ENCODE peak calls at places on chromosomes 7 and 10, in eight cellular contexts. B is lower lobe of right lung; H is CD8-positive, alpha-beta T cell; Y is HepG2; F is heart right ventricle; R is SK-N-SH; T is neural progenitor cell; C is endodermal cell. D is an unnamed sample. For H3K4me1 and H3K9me3, the result is how much of the 10 kb centered on the place peaks cover.

GRCh38 chr7:143296686-143297085 is 8.5 kb downstream of the CASP2 start:
- DNase-seq in B (no peak), H (no peak), Y (no peak), F (no peak), R (no peak), T (no peak), C (no peak), D (no peak)

GRCh38 chr10:14156101-14156500 is 174.6 kb downstream of the FRMD4A start:
- DNase-seq in B (no peak), H (no peak), Y (no peak), F (no peak), R (no peak), T (no peak), C (no peak), D (no peak)

GRCh38 chr10:33335800-33336605 is 1.5 kb upstream of the NRP1 start:
- DNase-seq in B (peak), H (no peak), Y (no peak), F (peak), R (peak), T (peak), C (peak), D (no peak)

GRCh38 chr10:15136960-15137359 is 31.5 kb downstream of the NMT2 start:
- DNase-seq in B (no peak), H (no peak), Y (peak), F (no peak), R (no peak), T (no peak), C (no peak), D (no peak)

GRCh38 chr7:12389089-12389700 is 14.5 kb downstream of the VWDE start:
- DNase-seq in B (no peak), H (no peak), Y (peak), F (peak), R (peak), T (peak), C (peak), D (no peak)

GRCh38 chr7:54904986-54905385 is 113.8 kb upstream of the EGFR start:
- DNase-seq in B (no peak), H (no peak), Y (no peak), F (no peak), R (no peak), T (no peak), C (no peak), D (no peak)

GRCh38 chr10:90089724-90090123 is 388.3 kb downstream of the KIF20B start:
- DNase-seq in B (no peak), H (no peak), Y (no peak), F (no peak), R (no peak), T (no peak), C (no peak), D (no peak)

GRCh38 chr7:76260171-76260703 is 42.2 kb upstream of the HSPB1 start:
- DNase-seq in B (no peak), H (peak), Y (peak), F (no peak), R (peak), T (peak), C (peak), D (no peak)

GRCh38 chr7:102859799-102860125 is 53.0 kb upstream of the LRRC17 start:
- DNase-seq in B (no peak), H (no peak), Y (no peak), F (no peak), R (no peak), T (no peak), C (no peak), D (no peak)

GRCh38 chr10:120508393-120508792 is 51.4 kb downstream of the PLPP4 start:
- DNase-seq in B (no peak), H (no peak), Y (no peak), F (no peak), R (no peak), T (no peak), C (no peak), D (no peak)

GRCh38 chr10:25175527-25176420 is 973 bp downstream of the GPR158 start:
- DNase-seq in B (no peak), H (no peak), Y (no peak), F (no peak), R (peak), T (peak), C (peak), D (no peak)

GRCh38 chr7:126727930-126728331 is 524.8 kb downstream of the GRM8 start:
- DNase-seq in B (no peak), H (no peak), Y (no peak), F (no peak), R (no peak), T (no peak), C (no peak), D (no peak)

GRCh38 chr10:60963441-60964256 is 19.7 kb upstream of the RHOBTB1 start:
- DNase-seq in B (no peak), H (no peak), Y (peak), F (no peak), R (no peak), T (no peak), C (no peak), D (no peak)

GRCh38 chr7:37546677-37547076 is 98.0 kb upstream of the ELMO1 start:
- DNase-seq in B (no peak), H (no peak), Y (no peak), F (no peak), R (no peak), T (no peak), C (no peak), D (no peak)

GRCh38 chr10:9339702-9340101 is 1285.2 kb downstream of the GATA3 start:
- DNase-seq in B (no peak), H (no peak), Y (no peak), F (no peak), R (no peak), T (no peak), C (no peak), D (no peak)

GRCh38 chr10:7412482-7413251 is 1.8 kb upstream of the SFMBT2 start:
- DNase-seq in B (peak), H (no peak), Y (no peak), F (peak), R (peak), T (peak), C (peak), D (no peak)

GRCh38 chr7:109549461-109549860 is 979.8 kb downstream of the DNAJB9 start:
- DNase-seq in B (no peak), H (no peak), Y (no peak), F (peak), R (no peak), T (no peak), C (no peak), D (no peak)

GRCh38 chr10:129756912-129757861 is 206.9 kb downstream of the EBF3 start:
- DNase-seq in B (peak), H (no peak), Y (no peak), F (peak), R (no peak), T (no peak), C (peak), D (no peak)

GRCh38 chr10:102578782-102579181 is 65.5 kb upstream of the TRIM8 start:
- DNase-seq in B (no peak), H (no peak), Y (no peak), F (no peak), R (no peak), T (no peak), C (no peak), D (no peak)

GRCh38 chr10:49220031-49220430 is 31.8 kb upstream of the TMEM273 start:
- DNase-seq in B (no peak), H (no peak), Y (no peak), F (no peak), R (no peak), T (no peak), C (no peak), D (no peak)

GRCh38 chr10:103278862-103279298 is 1.9 kb downstream of the INA start:
- DNase-seq in B (peak), H (no peak), Y (no peak), F (peak), R (no peak), T (peak), C (peak), D (no peak)

GRCh38 chr10:92938846-92939245 is 90.5 kb downstream of the EXOC6 start:
- DNase-seq in B (no peak), H (no peak), Y (no peak), F (no peak), R (no peak), T (no peak), C (no peak), D (no peak)

GRCh38 chr10:120495226-120495625 is 38.2 kb downstream of the PLPP4 start:
- DNase-seq in B (no peak), H (no peak), Y (no peak), F (no peak), R (peak), T (no peak), C (peak), D (no peak)

GRCh38 chr10:105743343-105744056 is 1102.4 kb downstream of the SORCS3 start:
- DNase-seq in B (no peak), H (no peak), Y (no peak), F (peak), R (no peak), T (no peak), C (no peak), D (no peak)

GRCh38 chr7:37510043-37510634 is 61.5 kb upstream of the ELMO1 start:
- DNase-seq in B (no peak), H (no peak), Y (peak), F (no peak), R (peak), T (peak), C (peak), D (no peak)

GRCh38 chr10:29757551-29758297 is 123.0 kb upstream of the SVIL start:
- DNase-seq in B (no peak), H (no peak), Y (no peak), F (no peak), R (no peak), T (no peak), C (no peak), D (no peak)

GRCh38 chr10:133379152-133379800 is at the start of gene PAOX:
- DNase-seq in B (peak), H (no peak), Y (no peak), F (peak), R (peak), T (peak), C (peak), D (no peak)

GRCh38 chr7:111082351-111082750 is 8.6 kb upstream of the LRRN3 start:
- DNase-seq in B (no peak), H (no peak), Y (no peak), F (no peak), R (no peak), T (peak), C (no peak), D (no peak)

DNA sequence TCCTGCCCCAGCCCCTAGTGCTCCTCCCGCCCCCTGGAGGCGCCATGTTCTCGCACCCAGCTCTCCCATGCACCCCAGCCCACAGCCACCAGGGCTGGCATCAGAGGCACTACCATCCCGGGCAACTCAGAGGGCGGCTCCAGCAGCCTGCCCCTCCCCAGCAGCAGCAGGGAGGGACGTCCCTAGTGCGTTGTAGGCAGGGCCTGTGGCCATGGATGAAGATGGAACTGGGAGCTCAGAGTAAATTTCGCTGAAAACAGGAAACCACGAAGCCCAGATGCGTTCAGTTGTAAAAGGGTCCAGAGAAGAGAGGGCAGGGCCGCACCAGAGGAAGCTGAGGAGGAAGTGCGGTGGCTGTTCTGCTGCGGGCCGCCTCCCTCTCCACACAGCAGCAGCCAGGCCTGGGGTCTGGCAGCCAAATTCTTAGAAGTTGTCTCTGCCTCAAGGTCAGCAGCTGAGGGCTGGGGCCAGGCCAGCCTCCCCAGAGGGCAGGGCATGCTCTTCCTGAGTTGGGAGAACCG is 24.6 kb downstream of the VSIR start:
- DNase-seq in B (peak), H (peak), Y (no peak), F (peak), R (peak), T (no peak), C (peak), D (peak)
- H3K4me1 ChIP-seq in B (half or more), H (half or more), Y (under half), F (under half), R (under half), T (under half), C (under half), D (under half)

GRCh38 chr10:99926925-99927718 is 82.6 kb downstream of the DNMBP start:
- DNase-seq in B (no peak), H (no peak), Y (peak), F (peak), R (no peak), T (no peak), C (no peak), D (no peak)
- H3K27ac ChIP-seq in B (peak), H (no peak), Y (peak), F (no peak), R (peak), T (no peak), C (no peak), D (peak)

GRCh38 chr7:4100148-4100547 is 581.9 kb upstream of the FOXK1 start:
- DNase-seq in B (no peak), H (no peak), Y (no peak), F (no peak), R (no peak), T (no peak), C (no peak), D (no peak)
- H3K9me3 ChIP-seq in B (under half), H (under half), Y (under half), F (under half), R (under half), T (under half), C (under half), D (under half)

GRCh38 chr10:5811387-5811821 is 1.8 kb downstream of the GDI2 start:
- DNase-seq in B (no peak), H (no peak), Y (peak), F (no peak), R (no peak), T (peak), C (no peak), D (no peak)
- H3K4me1 ChIP-seq in B (half or more), H (half or more), Y (half or more), F (under half), R (under half), T (under half), C (under half), D (under half)

GRCh38 chr10:123922126-123922525 is 30.5 kb upstream of the CPXM2 start:
- DNase-seq in B (no peak), H (no peak), Y (no peak), F (no peak), R (no peak), T (no peak), C (no peak), D (no peak)

GRCh38 chr10:123911866-123912265 is 20.3 kb upstream of the CPXM2 start:
- DNase-seq in B (no peak), H (no peak), Y (no peak), F (no peak), R (no peak), T (no peak), C (no peak), D (no peak)

GRCh38 chr10:123912466-123913201 is 21.0 kb upstream of the CPXM2 start:
- DNase-seq in B (no peak), H (no peak), Y (no peak), F (no peak), R (no peak), T (no peak), C (no peak), D (no peak)

GRCh38 chr10:123913688-123914268 is 22.2 kb upstream of the CPXM2 start:
- DNase-seq in B (no peak), H (no peak), Y (no peak), F (peak), R (no peak), T (peak), C (no peak), D (no peak)

DNA sequence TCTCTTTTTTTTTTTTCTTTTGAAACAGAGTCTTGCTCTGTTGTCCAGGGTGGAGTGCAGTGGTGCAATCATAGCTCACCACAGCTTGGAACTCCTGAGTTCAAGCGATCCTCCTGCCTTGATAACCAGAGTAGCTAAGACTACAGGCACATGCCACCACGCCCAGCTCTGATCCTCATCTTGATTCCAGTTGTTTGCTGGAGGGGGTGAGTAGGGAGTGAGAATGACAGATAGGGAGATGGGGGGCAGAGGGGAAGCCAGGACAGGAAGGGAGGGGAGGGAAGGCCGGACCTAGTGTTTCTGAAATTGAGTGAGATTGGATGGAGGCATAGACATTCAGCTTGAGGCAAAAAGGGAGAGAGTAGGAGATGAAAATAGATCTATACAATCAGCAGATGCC is 25.2 kb upstream of the CPXM2 start:
- DNase-seq in B (no peak), H (no peak), Y (no peak), F (no peak), R (no peak), T (no peak), C (no peak), D (no peak)
- H3K27ac ChIP-seq in B (no peak), H (no peak), Y (no peak), F (no peak), R (no peak), T (no peak), C (no peak), D (no peak)

GRCh38 chr7:64359543-64359942 is 45.8 kb downstream of the ZNF736 start:
- DNase-seq in B (no peak), H (no peak), Y (no peak), F (no peak), R (no peak), T (no peak), C (no peak), D (no peak)
- H3K9me3 ChIP-seq in B (half or more), H (under half), Y (half or more), F (under half), R (under half), T (under half), C (half or more), D (half or more)

GRCh38 chr10:93995182-93995581 is 1.5 kb downstream of the PLCE1 start:
- DNase-seq in B (no peak), H (no peak), Y (no peak), F (no peak), R (no peak), T (no peak), C (no peak), D (no peak)
- H3K4me1 ChIP-seq in B (under half), H (under half), Y (under half), F (under half), R (under half), T (under half), C (under half), D (under half)

GRCh38 chr10:22629843-22630228 is 84.5 kb downstream of the PIP4K2A start:
- DNase-seq in B (no peak), H (no peak), Y (no peak), F (no peak), R (no peak), T (no peak), C (no peak), D (no peak)

GRCh38 chr10:22628309-22628708 is 86.1 kb downstream of the PIP4K2A start:
- DNase-seq in B (no peak), H (no peak), Y (no peak), F (no peak), R (no peak), T (no peak), C (no peak), D (no peak)

GRCh38 chr10:22631185-22631584 is 83.2 kb downstream of the PIP4K2A start:
- DNase-seq in B (no peak), H (no peak), Y (no peak), F (no peak), R (no peak), T (no peak), C (no peak), D (no peak)

GRCh38 chr10:22630229-22631174 is 83.9 kb downstream of the PIP4K2A start:
- DNase-seq in B (no peak), H (no peak), Y (no peak), F (no peak), R (no peak), T (no peak), C (no peak), D (no peak)

GRCh38 chr10:22629126-22629525 is 85.3 kb downstream of the PIP4K2A start:
- DNase-seq in B (no peak), H (no peak), Y (no peak), F (no peak), R (no peak), T (no peak), C (no peak), D (no peak)
- H3K27ac ChIP-seq in B (no peak), H (peak), Y (no peak), F (no peak), R (no peak), T (no peak), C (no peak), D (no peak)

GRCh38 chr7:340979-341694 is 51.2 kb downstream of the FOXL3 start:
- DNase-seq in B (no peak), H (no peak), Y (no peak), F (no peak), R (no peak), T (no peak), C (no peak), D (no peak)
- H3K9me3 ChIP-seq in B (under half), H (under half), Y (under half), F (under half), R (under half), T (under half), C (under half), D (under half)

GRCh38 chr7:2112261-2113203 is 120.2 kb downstream of the MAD1L1 start:
- DNase-seq in B (no peak), H (no peak), Y (no peak), F (no peak), R (no peak), T (no peak), C (no peak), D (no peak)
- H3K4me1 ChIP-seq in B (under half), H (under half), Y (half or more), F (under half), R (under half), T (under half), C (under half), D (half or more)